ENCODE peak calls at places on chromosomes 7 and 10, in five cellular contexts. G is ovary, O is upper lobe of left lung, Z is H1, U is right lobe of liver. R is an unnamed sample.
A peak's percentile ranks its signal among the peaks of the same experiment; 100 is the strongest.

GRCh38 chr10:98433881-98434732 is 12.6 kb downstream of the HPS1 start:
- DNase-seq in G (no peak), O (no peak), Z (no peak), U (no peak), R (no peak)

GRCh38 chr7:70571986-70572385 is 560.0 kb upstream of the GALNT17 start:
- DNase-seq in O (no peak), Z (no peak), G (no peak), U (peak; percentile 80), R (no peak)

GRCh38 chr10:10758306-10758705 is 259.4 kb upstream of the CELF2 start:
- DNase-seq in O (no peak), U (no peak), G (no peak), Z (no peak), R (no peak)

GRCh38 chr10:42477170-42477569 is 161.2 kb downstream of the ZNF33B start:
- DNase-seq in U (no peak), O (no peak), G (no peak), Z (no peak), R (no peak)

GRCh38 chr10:98486421-98486820 is 39.7 kb upstream of the HPS1 start:
- DNase-seq in O (no peak), U (no peak), G (no peak), Z (no peak), R (no peak)

GRCh38 chr10:15704581-15704968 is 15.1 kb downstream of the ITGA8 start:
- DNase-seq in U (no peak), Z (no peak), G (no peak), O (no peak), R (no peak)

GRCh38 chr7:2812831-2813230 is 31.3 kb downstream of the GNA12 start:
- DNase-seq in G (peak; percentile 23), U (no peak), Z (no peak), O (no peak), R (no peak)

GRCh38 chr7:92131764-92132330 is 2.4 kb downstream of the CYP51A1 start:
- DNase-seq in U (no peak), O (no peak), Z (no peak), G (no peak), R (no peak)

GRCh38 chr7:127337581-127337980 is 54.9 kb downstream of the ZNF800 start:
- DNase-seq in U (no peak), G (no peak), Z (no peak), O (no peak), R (no peak)

GRCh38 chr10:60169111-60169510 is 220.6 kb downstream of the ANK3 start:
- DNase-seq in U (no peak), O (no peak), G (no peak), Z (no peak), R (no peak)

GRCh38 chr7:47669178-47669878 is 87.4 kb upstream of the TNS3 start:
- DNase-seq in Z (no peak), O (peak; percentile 79), G (peak; percentile 63), U (peak; percentile 62), R (no peak)

DNA sequence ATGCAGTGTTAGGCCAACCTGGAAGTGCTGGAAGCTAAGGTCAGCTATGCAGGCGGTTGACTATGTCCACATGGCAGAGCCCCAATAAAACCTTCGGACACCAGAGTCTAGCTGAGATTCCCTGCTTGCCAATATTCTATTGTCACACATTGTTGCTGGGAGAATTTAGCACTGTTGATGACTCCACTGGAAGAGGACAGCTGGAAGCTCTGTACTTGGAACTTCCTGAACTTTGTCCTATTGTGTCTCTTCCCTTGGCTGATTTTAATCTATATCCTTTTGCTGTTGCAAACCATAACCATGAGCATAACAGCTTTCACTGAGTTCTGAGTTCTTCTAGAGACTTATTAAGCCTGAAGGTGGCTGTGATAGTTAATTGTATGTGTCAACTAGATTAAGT is 12.0 kb downstream of the XRCC2 start:
- DNase-seq in O (no peak), Z (no peak), U (no peak), G (no peak), R (no peak)
- TF ChIP-seq POLR2A in O (no peak), Z (peak; percentile 5), U (no peak), G (no peak), R (no peak)

GRCh38 chr7:142760071-142760642 is 10.6 kb upstream of the PRSS2 start:
- DNase-seq in G (no peak), Z (no peak), O (no peak), U (no peak), R (no peak)
- TF ChIP-seq POLR2A in G (no peak), Z (no peak), O (no peak), U (no peak), R (no peak)

GRCh38 chr10:115092258-115092554 is 959 bp upstream of the ATRNL1 start:
- DNase-seq in Z (no peak), G (no peak), U (no peak), O (no peak), R (no peak)

GRCh38 chr10:115093286-115093775 is at the start of gene ATRNL1:
- DNase-seq in O (no peak), Z (no peak), U (peak; percentile 45), G (peak; percentile 78), R (peak; percentile 52)

GRCh38 chr10:115094605-115095004 is 1.4 kb downstream of the ATRNL1 start:
- DNase-seq in G (no peak), U (no peak), Z (no peak), O (no peak), R (no peak)

GRCh38 chr10:115092555-115093285 is 445 bp upstream of the ATRNL1 start:
- DNase-seq in G (no peak), Z (no peak), U (peak; percentile 46), O (no peak), R (peak; percentile 56)

DNA sequence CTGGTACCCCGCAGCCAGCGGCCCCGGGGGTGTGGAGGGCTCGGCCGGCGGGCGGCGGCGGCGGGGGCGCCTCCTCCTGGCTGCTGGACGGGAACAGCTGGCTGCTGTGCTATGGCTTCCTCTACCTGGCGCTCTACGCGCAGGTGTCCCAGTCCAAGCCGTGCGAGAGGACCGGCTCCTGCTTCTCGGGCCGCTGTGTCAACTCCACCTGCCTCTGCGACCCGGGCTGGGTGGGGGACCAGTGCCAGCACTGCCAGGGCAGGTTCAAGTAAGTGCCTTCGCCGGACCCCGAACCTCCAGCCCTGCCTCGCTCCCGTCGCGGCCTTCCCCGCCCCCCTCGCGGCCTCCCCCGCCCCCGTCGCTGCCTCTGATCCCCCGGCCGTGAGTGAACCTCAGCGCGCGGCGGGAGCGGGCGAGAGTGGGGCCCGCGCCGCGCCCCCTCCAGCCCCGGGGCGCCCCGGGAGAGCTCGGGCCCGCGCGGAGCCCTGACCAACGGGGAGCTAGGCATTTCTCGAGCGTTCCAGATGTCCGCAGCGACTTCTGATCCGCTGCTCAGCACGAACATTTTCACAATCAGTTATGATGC is 704 bp downstream of the ATRNL1 start:
- DNase-seq in U (peak; percentile 47), Z (no peak), G (peak; percentile 60), O (no peak), R (peak; percentile 31)
- TF ChIP-seq POLR2A in U (no peak), Z (no peak), G (no peak), O (no peak), R (no peak)

DNA sequence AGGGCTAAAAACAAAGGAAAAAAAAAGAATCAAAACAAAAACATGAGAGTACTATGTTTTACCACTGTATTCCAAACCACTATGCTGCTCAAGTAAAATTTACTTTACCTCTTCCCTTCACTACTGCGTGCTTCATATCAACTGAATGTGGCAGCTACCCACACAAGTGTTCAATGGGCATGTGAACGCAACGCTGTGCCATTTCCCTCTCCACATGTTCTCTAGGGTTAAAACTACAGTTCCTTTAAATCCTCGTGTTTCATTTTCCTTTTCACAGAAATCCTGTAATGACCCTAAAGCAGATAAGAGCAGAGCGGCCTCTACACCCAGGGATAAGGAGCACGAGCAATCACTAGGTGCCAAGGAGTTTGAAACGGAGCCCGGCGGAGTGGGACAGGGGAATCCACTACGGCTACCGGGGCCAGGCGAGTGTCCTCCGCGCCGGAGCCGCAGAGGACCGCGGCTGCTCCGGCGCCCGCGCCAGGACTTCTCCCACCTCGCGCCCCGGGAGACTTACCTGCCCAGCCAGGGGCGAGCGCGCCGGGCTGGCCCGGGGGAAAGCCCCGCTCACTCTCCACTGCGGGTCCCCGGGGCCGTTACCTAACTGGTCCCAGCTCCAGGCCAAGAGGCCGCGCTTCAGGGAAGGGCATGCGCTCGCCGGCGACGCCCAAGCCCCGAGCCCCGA is 810 bp downstream of the NAMPT start:
- DNase-seq in U (peak; percentile 76), G (peak; percentile 66), Z (no peak), O (peak; percentile 63), R (peak; percentile 75)
- TF ChIP-seq POLR2A in U (peak; percentile 72), G (peak; percentile 2), Z (no peak), O (no peak), R (peak; percentile 77)

GRCh38 chr10:86671419-86671818 is 3.1 kb downstream of the LDB3 start:
- DNase-seq in U (no peak), G (no peak), Z (no peak), O (no peak), R (no peak)
- TF ChIP-seq POLR2A in U (no peak), G (no peak), Z (no peak), O (no peak), R (no peak)

R was measured in Peyer's patch.